ENCODE peak calls at places on chromosomes 4 and X, in eight cellular contexts. E is CD8-positive, alpha-beta memory T cell; Z is lower lobe of right lung; J is PC-9; H is SK-N-SH; B is adrenal gland; M is Peyer's patch; U is stomach. K is an unnamed sample. For H3K9me3 and H3K4me1, the result is how much of the 10 kb centered on the place peaks cover.

GRCh38 chr4:151488968-151489367 is 80.0 kb downstream of the FHIP1A start:
- DNase-seq in E (no peak), Z (no peak), J (peak), H (no peak), B (no peak), M (no peak), U (no peak), K (no peak)

GRCh38 chrX:29397506-29397905 is 810.3 kb downstream of the IL1RAPL1 start:
- DNase-seq in E (no peak), Z (no peak), J (no peak), H (no peak), B (no peak), M (no peak), U (no peak), K (no peak)

GRCh38 chrX:86121916-86122315 is 26.3 kb upstream of the DACH2 start:
- DNase-seq in E (no peak), Z (no peak), J (no peak), H (no peak), B (no peak), M (no peak), U (no peak), K (no peak)

GRCh38 chrX:132489256-132490085 is 633 bp upstream of the MBNL3 start:
- DNase-seq in E (peak), Z (peak), J (peak), H (peak), B (peak), M (peak), U (peak), K (peak)

GRCh38 chr4:146342600-146343192 is 128.4 kb downstream of the REELD1 start:
- DNase-seq in E (peak), Z (no peak), J (peak), H (peak), B (no peak), M (peak), U (no peak), K (peak)

GRCh38 chr4:40719008-40719623 is 30.6 kb upstream of the NSUN7 start:
- DNase-seq in E (no peak), Z (no peak), J (peak), H (peak), B (peak), M (peak), U (no peak), K (peak)

GRCh38 chrX:154396948-154397887 is 959 bp upstream of the RPL10 start:
- DNase-seq in E (peak), Z (peak), J (peak), H (peak), B (peak), M (peak), U (peak), K (peak)

GRCh38 chrX:109624641-109625311 is at the start of gene KCNE5:
- DNase-seq in E (no peak), Z (peak), J (no peak), H (peak), B (no peak), M (no peak), U (no peak), K (no peak)

GRCh38 chr4:2793578-2793919 is 664 bp downstream of the SH3BP2 start:
- DNase-seq in E (no peak), Z (peak), J (no peak), H (peak), B (peak), M (peak), U (peak), K (peak)

GRCh38 chr4:145887241-145887964 is 51.2 kb downstream of the ZNF827 start:
- DNase-seq in E (no peak), Z (no peak), J (no peak), H (no peak), B (peak), M (no peak), U (no peak), K (no peak)

GRCh38 chr4:89303177-89303576 is 4.4 kb downstream of the GPRIN3 start:
- DNase-seq in E (peak), Z (peak), J (no peak), H (no peak), B (peak), M (peak), U (no peak), K (no peak)

GRCh38 chr4:62457356-62457755 is 1257.2 kb downstream of the ADGRL3 start:
- DNase-seq in E (no peak), Z (no peak), J (no peak), H (no peak), B (no peak), M (no peak), U (no peak), K (no peak)

GRCh38 chr4:152540293-152540674 is 4.4 kb upstream of the FBXW7 start:
- DNase-seq in E (no peak), Z (no peak), J (no peak), H (no peak), B (no peak), M (no peak), U (no peak), K (no peak)

GRCh38 chr4:42515156-42515884 is 118.0 kb downstream of the SHISA3 start:
- DNase-seq in E (no peak), Z (no peak), J (no peak), H (no peak), B (no peak), M (no peak), U (no peak), K (no peak)

GRCh38 chrX:1321689-1322088 is 14.9 kb upstream of the IL3RA start:
- DNase-seq in E (no peak), Z (no peak), J (no peak), H (no peak), B (no peak), M (no peak), U (no peak), K (no peak)

GRCh38 chr4:164880489-164881262 is 3.7 kb downstream of the APELA start:
- DNase-seq in E (no peak), Z (no peak), J (no peak), H (no peak), B (no peak), M (no peak), U (no peak), K (no peak)

GRCh38 chr4:101184668-101185067 is 162.7 kb downstream of the PPP3CA start:
- DNase-seq in E (no peak), Z (no peak), J (no peak), H (no peak), B (no peak), M (peak), U (no peak), K (no peak)

GRCh38 chrX:151488677-151489076 is 74.8 kb upstream of the PASD1 start:
- DNase-seq in E (no peak), Z (no peak), J (peak), H (peak), B (peak), M (no peak), U (no peak), K (peak)

GRCh38 chr4:1408418-1408817 is 2.2 kb upstream of the NKX1-1 start:
- DNase-seq in E (no peak), Z (peak), J (no peak), H (peak), B (no peak), M (peak), U (peak), K (no peak)

GRCh38 chrX:39827959-39828358 is 269.8 kb downstream of the BCOR start:
- DNase-seq in E (no peak), Z (no peak), J (no peak), H (no peak), B (no peak), M (peak), U (no peak), K (no peak)

GRCh38 chr4:3851881-3852280 is 85.7 kb downstream of the ADRA2C start:
- DNase-seq in E (no peak), Z (no peak), J (no peak), H (no peak), B (no peak), M (no peak), U (no peak), K (peak)

GRCh38 chrX:66633541-66633940 is 5.3 kb downstream of the EDA2R start:
- DNase-seq in E (no peak), Z (no peak), J (no peak), H (no peak), B (no peak), M (no peak), U (no peak), K (no peak)

GRCh38 chr4:152357206-152357605 is 178.7 kb downstream of the FBXW7 start:
- DNase-seq in E (no peak), Z (peak), J (no peak), H (no peak), B (no peak), M (peak), U (no peak), K (no peak)

GRCh38 chr4:147787204-147787603 is 55.3 kb downstream of the ARHGAP10 start:
- DNase-seq in E (no peak), Z (no peak), J (no peak), H (no peak), B (no peak), M (no peak), U (no peak), K (no peak)

GRCh38 chr4:33722254-33722653 is 2522.1 kb downstream of the ARAP2 start:
- DNase-seq in E (no peak), Z (no peak), J (no peak), H (no peak), B (no peak), M (no peak), U (no peak), K (no peak)

GRCh38 chr4:962231-963208 is 10.8 kb downstream of the DGKQ start:
- DNase-seq in E (no peak), Z (peak), J (no peak), H (no peak), B (peak), M (peak), U (no peak), K (no peak)

GRCh38 chr4:57631147-57631546 is 521.0 kb upstream of the IGFBP7 start:
- DNase-seq in E (no peak), Z (no peak), J (no peak), H (no peak), B (no peak), M (no peak), U (no peak), K (no peak)

GRCh38 chr4:121155893-121156292 is 8.2 kb downstream of the TNIP3 start:
- DNase-seq in E (no peak), Z (no peak), J (peak), H (peak), B (peak), M (no peak), U (no peak), K (peak)

GRCh38 chr4:30721353-30722091 is 1.4 kb downstream of the PCDH7 start:
- DNase-seq in E (no peak), Z (no peak), J (peak), H (peak), B (no peak), M (peak), U (peak), K (peak)

GRCh38 chrX:88982933-88983332 is 235.9 kb downstream of the CPXCR1 start:
- DNase-seq in E (no peak), Z (no peak), J (no peak), H (no peak), B (no peak), M (no peak), U (no peak), K (no peak)

GRCh38 chrX:19544693-19545305 is 29.5 kb upstream of the MAP3K15 start:
- DNase-seq in E (peak), Z (no peak), J (peak), H (peak), B (peak), M (peak), U (peak), K (peak)

GRCh38 chrX:148382983-148383382 is 117.4 kb upstream of the AFF2 start:
- DNase-seq in E (no peak), Z (no peak), J (no peak), H (no peak), B (no peak), M (no peak), U (no peak), K (no peak)

GRCh38 chrX:135086197-135086854 is 34.0 kb downstream of the ETDB start:
- DNase-seq in E (peak), Z (no peak), J (peak), H (peak), B (peak), M (peak), U (peak), K (peak)

GRCh38 chr4:10441512-10441911 is 15.7 kb downstream of the ZNF518B start:
- DNase-seq in E (no peak), Z (no peak), J (no peak), H (no peak), B (no peak), M (no peak), U (no peak), K (no peak)
- H3K9me3 ChIP-seq in E (under half), Z (under half), J (under half), H (under half), B (under half), M (under half), U (under half), K (under half)

GRCh38 chr4:174259580-174259979 is 23.9 kb downstream of the FBXO8 start:
- DNase-seq in E (no peak), Z (no peak), J (no peak), H (no peak), B (no peak), M (no peak), U (no peak), K (no peak)

GRCh38 chr4:174260099-174260498 is 23.4 kb downstream of the FBXO8 start:
- DNase-seq in E (no peak), Z (no peak), J (no peak), H (peak), B (no peak), M (no peak), U (no peak), K (no peak)

GRCh38 chr4:174265917-174266316 is 17.6 kb downstream of the FBXO8 start:
- DNase-seq in E (no peak), Z (no peak), J (no peak), H (peak), B (no peak), M (no peak), U (no peak), K (no peak)

GRCh38 chr4:174263445-174263736 is 20.1 kb downstream of the FBXO8 start:
- DNase-seq in E (no peak), Z (no peak), J (no peak), H (no peak), B (no peak), M (no peak), U (no peak), K (no peak)

DNA sequence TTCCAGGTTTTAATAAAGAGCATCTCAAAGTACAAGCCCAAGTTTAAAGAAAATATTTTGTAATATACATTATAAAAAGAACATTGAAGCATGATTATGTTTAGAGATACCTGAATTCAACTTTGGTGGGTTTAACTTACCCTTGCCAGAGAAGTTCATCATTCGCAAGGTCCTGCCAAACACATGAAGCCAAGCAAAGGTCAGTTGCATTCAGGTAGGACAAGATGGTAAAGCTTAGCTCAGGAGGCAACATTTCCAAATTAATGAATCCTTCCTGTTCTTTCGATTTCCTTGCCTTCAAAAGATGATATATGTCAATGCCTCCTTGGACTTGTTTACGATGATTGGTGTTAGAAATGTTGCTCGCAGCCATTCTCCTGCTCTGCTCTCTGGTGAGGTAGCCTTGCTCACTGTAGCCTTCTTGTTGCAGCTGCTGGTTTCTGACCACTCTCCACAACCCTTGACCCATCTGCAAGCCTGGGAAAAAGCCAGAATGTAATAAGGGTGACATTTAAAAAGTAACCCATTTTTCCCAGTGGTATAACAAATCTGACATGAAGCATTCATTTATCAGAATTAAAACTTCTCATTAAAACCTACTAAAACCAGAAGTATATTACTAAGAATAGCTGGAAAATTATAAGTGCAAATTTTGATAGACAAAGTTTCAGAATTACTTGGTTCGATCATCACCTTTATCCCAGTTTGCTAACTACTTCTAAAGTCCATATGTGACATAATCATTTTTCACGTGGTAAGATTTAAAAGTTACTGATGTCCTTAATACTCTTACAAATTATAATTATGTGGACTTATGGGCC is 20.6 kb downstream of the FBXO8 start:
- DNase-seq in E (no peak), Z (no peak), J (no peak), H (no peak), B (no peak), M (no peak), U (no peak), K (no peak)
- H3K4me1 ChIP-seq in E (under half), Z (under half), J (under half), H (under half), B (under half), M (under half), U (under half), K (under half)

DNA sequence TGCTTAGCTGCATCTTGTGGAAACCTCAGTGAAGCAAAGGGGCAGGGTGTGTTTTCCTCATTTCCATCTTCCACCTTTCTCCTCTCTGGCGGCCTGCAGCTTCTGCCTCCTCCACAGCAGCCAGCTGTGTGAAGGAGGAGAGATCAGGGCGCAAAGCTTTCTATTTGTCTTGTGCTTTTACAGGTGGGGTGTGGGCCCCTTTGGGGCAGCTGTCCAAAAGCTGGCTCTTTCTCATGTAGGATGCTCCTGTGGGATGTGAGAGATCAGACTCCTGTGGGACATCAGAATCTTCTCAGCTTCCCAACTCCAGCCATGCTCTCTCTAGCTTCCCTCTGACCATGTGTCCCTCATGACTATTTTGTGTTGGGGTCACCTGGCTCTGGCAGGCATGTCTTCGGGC is 227.1 kb downstream of the MID1 start:
- DNase-seq in E (no peak), Z (no peak), J (no peak), H (no peak), B (no peak), M (no peak), U (no peak), K (peak)
- H3K4me3 ChIP-seq in E (no peak), Z (no peak), J (no peak), H (no peak), B (no peak), M (no peak), U (no peak), K (no peak)

GRCh38 chr4:110632506-110633357 is 9.9 kb upstream of the PITX2 start:
- DNase-seq in E (no peak), Z (no peak), J (no peak), H (no peak), B (no peak), M (no peak), U (no peak), K (no peak)

GRCh38 chr4:110629214-110629754 is 6.4 kb upstream of the PITX2 start:
- DNase-seq in E (no peak), Z (no peak), J (no peak), H (no peak), B (no peak), M (no peak), U (no peak), K (no peak)

GRCh38 chr4:110631582-110632505 is 9.0 kb upstream of the PITX2 start:
- DNase-seq in E (no peak), Z (peak), J (peak), H (peak), B (peak), M (peak), U (peak), K (no peak)

GRCh38 chr4:110629780-110630500 is 7.1 kb upstream of the PITX2 start:
- DNase-seq in E (no peak), Z (no peak), J (no peak), H (no peak), B (no peak), M (no peak), U (no peak), K (no peak)

GRCh38 chr4:110630621-110631402 is 7.9 kb upstream of the PITX2 start:
- DNase-seq in E (no peak), Z (no peak), J (no peak), H (no peak), B (no peak), M (no peak), U (no peak), K (no peak)
- H3K9me3 ChIP-seq in E (under half), Z (under half), J (under half), H (under half), B (under half), M (under half), U (under half), K (under half)

GRCh38 chr4:184386271-184386781 is 88.0 kb downstream of the IRF2 start:
- DNase-seq in E (no peak), Z (no peak), J (no peak), H (no peak), B (no peak), M (peak), U (peak), K (no peak)

GRCh38 chr4:184385705-184386141 is 88.6 kb downstream of the IRF2 start:
- DNase-seq in E (no peak), Z (no peak), J (no peak), H (no peak), B (peak), M (peak), U (peak), K (no peak)

GRCh38 chr4:184384056-184384809 is 90.1 kb downstream of the IRF2 start:
- DNase-seq in E (peak), Z (no peak), J (peak), H (no peak), B (peak), M (peak), U (peak), K (peak)

GRCh38 chr4:184383497-184384055 is 90.8 kb downstream of the IRF2 start:
- DNase-seq in E (no peak), Z (no peak), J (peak), H (no peak), B (peak), M (peak), U (peak), K (peak)

DNA sequence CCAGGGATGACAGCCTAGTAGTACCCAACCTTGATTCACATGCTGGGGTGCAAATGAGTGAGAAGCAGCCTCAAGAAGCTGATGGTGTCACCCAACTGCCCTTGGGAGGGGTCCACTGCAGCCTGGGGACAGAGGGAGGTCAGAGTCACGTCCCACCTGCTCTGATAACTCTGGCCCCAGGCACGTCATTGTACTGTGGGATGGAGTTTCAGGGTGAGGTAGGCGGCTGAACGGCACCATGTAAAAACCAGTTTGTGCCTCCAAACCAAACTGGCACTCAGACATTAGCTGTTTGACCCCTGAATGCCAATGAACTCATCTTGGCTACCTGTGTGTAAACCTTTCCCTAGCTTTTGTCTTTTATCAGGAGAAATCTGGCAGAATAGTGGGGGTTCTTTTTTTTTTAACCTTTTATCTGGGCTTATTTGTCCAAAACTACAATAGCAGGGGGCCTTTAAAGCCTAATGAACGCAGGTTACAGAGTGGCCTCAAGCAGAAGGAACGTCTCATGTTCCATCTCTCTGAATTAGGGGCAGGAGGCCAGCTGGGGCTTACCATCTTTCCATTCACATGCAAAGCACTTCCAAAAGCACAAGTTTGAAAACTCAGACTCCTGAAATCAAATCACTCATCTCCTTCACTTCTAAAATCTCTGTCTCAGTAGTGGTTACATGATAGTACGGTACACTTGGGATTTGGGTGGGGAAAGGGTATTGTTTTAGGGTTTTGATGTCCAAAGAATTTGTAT is 89.4 kb downstream of the IRF2 start:
- DNase-seq in E (no peak), Z (no peak), J (peak), H (no peak), B (no peak), M (no peak), U (no peak), K (no peak)
- H3K4me1 ChIP-seq in E (under half), Z (under half), J (under half), H (under half), B (under half), M (half or more), U (half or more), K (under half)